ENCODE peak calls at places on chromosomes 16 and 17, in five cellular contexts. Q, B, J, W and O are unnamed samples.

GRCh38 chr17:10737168-10737622 is 7.4 kb upstream of the TMEM220 start:
- DNase-seq in B (no peak), W (peak; percentile 86), Q (peak; percentile 21), J (peak; percentile 11), O (peak; percentile 42)

GRCh38 chr16:2971985-2972784 is 3.0 kb downstream of the PAQR4 start:
- DNase-seq in Q (no peak), W (no peak), J (no peak), B (no peak), O (no peak)

GRCh38 chr16:6725634-6726331 is 606.9 kb upstream of the RBFOX1 start:
- DNase-seq in B (no peak), Q (no peak), J (no peak), W (peak; percentile 23), O (no peak)

GRCh38 chr16:53045554-53046250 is 7.0 kb downstream of the CHD9NB start:
- DNase-seq in Q (no peak), B (no peak), W (no peak), J (no peak), O (no peak)

GRCh38 chr17:66420961-66421371 is 118.6 kb downstream of the PRKCA start:
- DNase-seq in W (no peak), B (no peak), J (no peak), Q (peak; percentile 52), O (no peak)

GRCh38 chr17:44144966-44145739 is 3.4 kb downstream of the HROB start:
- DNase-seq in B (no peak), W (no peak), Q (no peak), J (no peak), O (no peak)

GRCh38 chr16:59993101-59993500 is 1259.0 kb upstream of the GOT2 start:
- DNase-seq in J (no peak), B (no peak), W (no peak), Q (no peak), O (no peak)

GRCh38 chr16:49641250-49641649 is 214.7 kb downstream of the ZNF423 start:
- DNase-seq in B (no peak), J (no peak), Q (no peak), W (no peak), O (no peak)

GRCh38 chr16:30010817-30011504 is at the start of gene DOC2A:
- DNase-seq in J (no peak), Q (no peak), B (no peak), W (peak; percentile 87), O (no peak)

GRCh38 chr17:81488276-81488860 is 24.2 kb downstream of the ACTG1 start:
- DNase-seq in Q (no peak), J (no peak), W (peak; percentile 41), B (no peak), O (no peak)

GRCh38 chr16:23420011-23420410 is 33.0 kb downstream of the COG7 start:
- DNase-seq in W (no peak), Q (no peak), B (no peak), J (no peak), O (no peak)

GRCh38 chr16:48383877-48384304 is 1.3 kb downstream of the SIAH1 start:
- DNase-seq in J (no peak), B (no peak), Q (peak; percentile 48), W (peak; percentile 35), O (no peak)

GRCh38 chr17:35809855-35810461 is 674 bp downstream of the TAF15 start:
- DNase-seq in B (no peak), Q (peak; percentile 49), W (no peak), J (no peak), O (no peak)

GRCh38 chr17:42683407-42684031 is 1.2 kb downstream of the CNTNAP1 start:
- DNase-seq in B (no peak), Q (no peak), W (peak; percentile 77), J (no peak), O (no peak)

GRCh38 chr16:63776437-63776836 is 1345.4 kb downstream of the CDH11 start:
- DNase-seq in J (no peak), B (no peak), Q (no peak), W (no peak), O (no peak)

GRCh38 chr17:49976163-49976827 is 7.3 kb downstream of the DLX4 start:
- DNase-seq in W (no peak), B (no peak), Q (no peak), J (no peak), O (no peak)

GRCh38 chr17:44854201-44854600 is 6.5 kb downstream of the HIGD1B start:
- DNase-seq in W (no peak), B (no peak), J (no peak), Q (no peak), O (no peak)

GRCh38 chr16:12961621-12962020 is 60.2 kb downstream of the SHISA9 start:
- DNase-seq in B (no peak), Q (no peak), W (no peak), J (no peak), O (no peak)

GRCh38 chr17:27892866-27893769 is at the start of gene LYRM9:
- DNase-seq in B (peak; percentile 93), W (peak; percentile 93), Q (peak; percentile 78), J (peak; percentile 51), O (peak; percentile 28)

GRCh38 chr17:78890111-78890897 is 12.7 kb downstream of the CEP295NL start:
- DNase-seq in B (no peak), Q (no peak), J (no peak), W (no peak), O (no peak)

GRCh38 chr17:74641224-74641948 is 17.8 kb upstream of the CD300E start:
- DNase-seq in Q (no peak), B (no peak), J (no peak), W (no peak), O (no peak)

GRCh38 chr17:20008242-20009051 is 712 bp upstream of the SPECC1 start:
- DNase-seq in W (peak; percentile 73), Q (peak; percentile 21), B (no peak), J (no peak), O (no peak)

GRCh38 chr16:890217-890616 is 80.6 kb downstream of the LMF1 start:
- DNase-seq in Q (no peak), J (no peak), W (no peak), B (no peak), O (no peak)

GRCh38 chr16:84198401-84198800 is 7.4 kb downstream of the ADAD2 start:
- DNase-seq in Q (peak; percentile 26), B (no peak), J (no peak), W (no peak), O (no peak)

GRCh38 chr17:67156269-67157199 is 88.5 kb downstream of the HELZ start:
- DNase-seq in J (no peak), W (peak; percentile 22), Q (peak; percentile 53), B (no peak), O (no peak)

GRCh38 chr17:41894791-41895331 is 23.9 kb downstream of the ACLY start:
- DNase-seq in Q (no peak), B (no peak), W (no peak), J (no peak), O (no peak)

DNA sequence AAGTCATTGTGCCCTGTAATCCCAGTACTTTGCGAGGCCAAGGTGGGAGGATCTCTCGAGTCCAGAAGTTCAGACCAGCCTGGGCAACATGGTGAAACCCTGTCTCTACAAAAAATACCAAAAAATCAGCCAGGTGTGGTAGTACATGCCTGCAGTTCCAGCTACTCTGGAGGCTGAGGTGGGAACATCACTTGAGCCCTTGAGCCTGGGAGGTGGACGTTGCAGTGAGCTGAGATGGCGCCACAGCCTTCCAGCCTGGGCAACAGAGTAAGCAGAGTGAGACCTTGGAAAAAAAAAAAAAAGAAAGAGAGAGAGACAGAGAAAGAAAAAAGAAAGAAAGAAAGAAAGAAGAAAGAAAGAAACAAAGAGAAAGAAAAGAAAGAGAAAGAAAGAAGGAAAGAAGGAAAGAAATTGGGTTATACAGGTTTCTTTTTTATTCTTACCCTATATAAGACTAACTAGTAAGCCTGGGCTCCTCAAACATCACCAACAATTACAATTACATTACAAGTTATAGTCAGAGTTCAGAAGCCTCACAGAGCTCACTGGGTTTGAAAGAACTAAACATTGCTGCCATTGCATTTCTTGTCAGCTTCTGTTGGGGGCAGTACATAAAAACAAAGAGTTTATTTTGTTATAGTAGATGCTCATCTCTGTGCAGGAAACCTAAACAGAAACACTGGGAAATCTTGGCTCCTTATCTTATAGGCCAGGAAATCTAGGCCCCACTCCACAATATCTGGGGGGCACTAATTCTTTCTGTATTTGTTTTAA is 6.7 kb upstream of the ABCA9 start:
- DNase-seq in Q (no peak), B (no peak), J (no peak), W (peak; percentile 26), O (no peak)
- TF ChIP-seq CTCF in Q (peak; percentile 31), B (no peak), J (no peak), W (no peak), O (peak; percentile 13)

GRCh38 chr17:59668816-59669215 is 38.4 kb downstream of the PTRH2 start:
- DNase-seq in W (no peak), Q (peak; percentile 81), J (no peak), B (no peak), O (no peak)

GRCh38 chr17:59675231-59675630 is 32.0 kb downstream of the PTRH2 start:
- DNase-seq in W (no peak), Q (no peak), B (no peak), J (no peak), O (no peak)

GRCh38 chr17:59669944-59670343 is 37.3 kb downstream of the PTRH2 start:
- DNase-seq in B (no peak), Q (no peak), W (no peak), J (no peak), O (no peak)

GRCh38 chr17:59669411-59669810 is 37.8 kb downstream of the PTRH2 start:
- DNase-seq in Q (no peak), W (no peak), J (no peak), B (no peak), O (no peak)

DNA sequence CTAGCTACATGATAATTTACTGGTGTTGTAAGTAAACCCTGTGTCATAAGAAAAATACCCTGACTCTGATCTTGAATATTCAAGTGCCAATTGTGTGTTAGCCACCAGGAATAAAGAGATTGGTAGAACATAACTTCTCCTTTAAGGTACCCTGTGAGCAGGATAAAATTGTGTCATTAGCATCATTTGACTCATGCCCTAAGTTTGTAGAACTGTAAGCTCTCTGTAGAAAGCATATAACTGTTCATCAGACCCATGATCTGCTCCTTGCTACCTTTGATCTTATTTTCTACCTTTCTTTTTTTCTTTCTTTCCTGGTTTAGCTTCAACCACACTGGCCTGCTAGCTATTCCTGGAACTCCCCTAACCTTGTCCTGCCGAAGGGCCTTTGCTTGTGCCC is 35.8 kb downstream of the PTRH2 start:
- DNase-seq in W (no peak), Q (no peak), B (no peak), J (no peak), O (no peak)
- H3K36me3 ChIP-seq in W (peaks cover 61% of the 10 kb centered on the region), Q (peaks cover 42% of the 10 kb centered on the region), B (peaks cover 94% of the 10 kb centered on the region), J (peaks cover 18% of the 10 kb centered on the region), O (peaks cover 58% of the 10 kb centered on the region)

GRCh38 chr16:85759631-85760419 is 8.9 kb upstream of the C16orf74 start:
- DNase-seq in J (no peak), W (peak; percentile 66), Q (peak; percentile 29), B (no peak), O (peak; percentile 17)
- TF ChIP-seq CTCF in J (no peak), W (peak; percentile 88), Q (peak; percentile 90), B (peak; percentile 7), O (peak; percentile 84)

GRCh38 chr17:17922198-17922901 is 49.9 kb downstream of the TOM1L2 start:
- DNase-seq in W (peak; percentile 29), B (no peak), Q (no peak), J (no peak), O (no peak)
- H3K36me3 ChIP-seq in W (no peaks in the 10 kb centered on the region), B (no peaks in the 10 kb centered on the region), Q (no peaks in the 10 kb centered on the region), J (no peaks in the 10 kb centered on the region), O (no peaks in the 10 kb centered on the region)